ENCODE peak calls at places on chromosomes 6 and 20, in seven cellular contexts. One of them, this sample, is unnamed.

GRCh38 chr6:131916847-131917246 is 34.3 kb downstream of the CCN2 start:
- DNase-seq in HTR-8/SVneo: no peak
- DNase-seq in cerebellum: no peak
- DNase-seq in NCI-H748 treated with DMSO at 0.1 percent for 48 hours: no peak
- DNase-seq in left kidney: no peak
- DNase-seq in mucosa of gallbladder: no peak
- DNase-seq in AG09319: no peak
- DNase-seq in this sample: no peak

GRCh38 chr6:393391-394221 is 2.1 kb downstream of the IRF4 start:
- DNase-seq in HTR-8/SVneo: no peak
- DNase-seq in AG09319: no peak
- DNase-seq in mucosa of gallbladder: no peak
- DNase-seq in cerebellum: no peak
- DNase-seq in NCI-H748 treated with DMSO at 0.1 percent for 48 hours: no peak
- DNase-seq in left kidney: no peak
- DNase-seq in this sample: no peak

GRCh38 chr20:57609842-57610167 is 10.4 kb downstream of the ZBP1 start:
- DNase-seq in NCI-H748 treated with DMSO at 0.1 percent for 48 hours: no peak
- DNase-seq in HTR-8/SVneo: no peak
- DNase-seq in cerebellum: no peak
- DNase-seq in AG09319: no peak
- DNase-seq in mucosa of gallbladder: no peak
- DNase-seq in left kidney: no peak
- DNase-seq in this sample: no peak

GRCh38 chr20:33636776-33637175 is 25.4 kb upstream of the C20orf144 start:
- DNase-seq in NCI-H748 treated with DMSO at 0.1 percent for 48 hours: no peak
- DNase-seq in HTR-8/SVneo: no peak
- DNase-seq in left kidney: no peak
- DNase-seq in mucosa of gallbladder: no peak
- DNase-seq in AG09319: no peak
- DNase-seq in cerebellum: no peak
- DNase-seq in this sample: peak; percentile 8

GRCh38 chr6:168099201-168100010 is 20.4 kb upstream of the FRMD1 start:
- DNase-seq in HTR-8/SVneo: no peak
- DNase-seq in cerebellum: no peak
- DNase-seq in left kidney: peak; percentile 77
- DNase-seq in AG09319: no peak
- DNase-seq in mucosa of gallbladder: no peak
- DNase-seq in NCI-H748 treated with DMSO at 0.1 percent for 48 hours: no peak
- DNase-seq in this sample: peak; percentile 65

GRCh38 chr6:45132683-45133294 is 195.3 kb upstream of the RUNX2 start:
- DNase-seq in mucosa of gallbladder: no peak
- DNase-seq in NCI-H748 treated with DMSO at 0.1 percent for 48 hours: no peak
- DNase-seq in AG09319: no peak
- DNase-seq in HTR-8/SVneo: no peak
- DNase-seq in left kidney: no peak
- DNase-seq in cerebellum: no peak
- DNase-seq in this sample: no peak

GRCh38 chr6:44569931-44570385 is 182.5 kb downstream of the CDC5L start:
- DNase-seq in mucosa of gallbladder: peak; percentile 30
- DNase-seq in AG09319: no peak
- DNase-seq in NCI-H748 treated with DMSO at 0.1 percent for 48 hours: no peak
- DNase-seq in left kidney: peak; percentile 59
- DNase-seq in cerebellum: peak; percentile 44
- DNase-seq in HTR-8/SVneo: no peak
- DNase-seq in this sample: peak; percentile 35

GRCh38 chr6:149963212-149963461 is 606 bp upstream of the ULBP1 start:
- DNase-seq in mucosa of gallbladder: no peak
- DNase-seq in HTR-8/SVneo: peak; percentile 56
- DNase-seq in cerebellum: peak; percentile 34
- DNase-seq in AG09319: no peak
- DNase-seq in NCI-H748 treated with DMSO at 0.1 percent for 48 hours: peak; percentile 55
- DNase-seq in left kidney: peak; percentile 32
- DNase-seq in this sample: peak; percentile 60

GRCh38 chr6:11217360-11218076 is 14.9 kb downstream of the NEDD9 start:
- DNase-seq in mucosa of gallbladder: peak; percentile 75
- DNase-seq in left kidney: peak; percentile 78
- DNase-seq in AG09319: no peak
- DNase-seq in NCI-H748 treated with DMSO at 0.1 percent for 48 hours: no peak
- DNase-seq in HTR-8/SVneo: no peak
- DNase-seq in cerebellum: no peak
- DNase-seq in this sample: no peak

GRCh38 chr20:34708621-34709043 is 4.5 kb downstream of the TP53INP2 start:
- DNase-seq in cerebellum: no peak
- DNase-seq in mucosa of gallbladder: peak; percentile 34
- DNase-seq in NCI-H748 treated with DMSO at 0.1 percent for 48 hours: peak; percentile 47
- DNase-seq in left kidney: peak; percentile 72
- DNase-seq in AG09319: no peak
- DNase-seq in HTR-8/SVneo: no peak
- DNase-seq in this sample: peak; percentile 64

GRCh38 chr6:36204068-36204753 is 7.7 kb downstream of the BRPF3 start:
- DNase-seq in NCI-H748 treated with DMSO at 0.1 percent for 48 hours: no peak
- DNase-seq in mucosa of gallbladder: no peak
- DNase-seq in AG09319: no peak
- DNase-seq in HTR-8/SVneo: no peak
- DNase-seq in cerebellum: no peak
- DNase-seq in left kidney: no peak
- DNase-seq in this sample: no peak

GRCh38 chr6:72787521-72788031 is 165.7 kb downstream of the KCNQ5 start:
- DNase-seq in cerebellum: no peak
- DNase-seq in HTR-8/SVneo: peak; percentile 65
- DNase-seq in AG09319: peak; percentile 99
- DNase-seq in mucosa of gallbladder: no peak
- DNase-seq in NCI-H748 treated with DMSO at 0.1 percent for 48 hours: no peak
- DNase-seq in left kidney: peak; percentile 66
- DNase-seq in this sample: peak; percentile 46

GRCh38 chr20:9686001-9686400 is 152.9 kb downstream of the PAK5 start:
- DNase-seq in NCI-H748 treated with DMSO at 0.1 percent for 48 hours: no peak
- DNase-seq in AG09319: no peak
- DNase-seq in mucosa of gallbladder: no peak
- DNase-seq in cerebellum: peak; percentile 47
- DNase-seq in HTR-8/SVneo: no peak
- DNase-seq in left kidney: no peak
- DNase-seq in this sample: no peak

GRCh38 chr20:47455133-47456040 is 46.3 kb upstream of the NCOA3 start:
- DNase-seq in AG09319: no peak
- DNase-seq in HTR-8/SVneo: no peak
- DNase-seq in left kidney: no peak
- DNase-seq in cerebellum: no peak
- DNase-seq in mucosa of gallbladder: no peak
- DNase-seq in NCI-H748 treated with DMSO at 0.1 percent for 48 hours: no peak
- DNase-seq in this sample: no peak

GRCh38 chr6:143394351-143394750 is 56.1 kb downstream of the ADAT2 start:
- DNase-seq in cerebellum: no peak
- DNase-seq in mucosa of gallbladder: no peak
- DNase-seq in HTR-8/SVneo: no peak
- DNase-seq in left kidney: no peak
- DNase-seq in NCI-H748 treated with DMSO at 0.1 percent for 48 hours: no peak
- DNase-seq in AG09319: no peak
- DNase-seq in this sample: no peak

GRCh38 chr20:8535403-8536003 is 403.4 kb downstream of the PLCB1 start:
- DNase-seq in AG09319: no peak
- DNase-seq in HTR-8/SVneo: no peak
- DNase-seq in cerebellum: no peak
- DNase-seq in NCI-H748 treated with DMSO at 0.1 percent for 48 hours: peak; percentile 22
- DNase-seq in left kidney: no peak
- DNase-seq in mucosa of gallbladder: no peak
- DNase-seq in this sample: no peak

GRCh38 chr6:25122001-25122400 is 157.2 kb upstream of the CARMIL1 start:
- DNase-seq in HTR-8/SVneo: peak; percentile 26
- DNase-seq in mucosa of gallbladder: no peak
- DNase-seq in NCI-H748 treated with DMSO at 0.1 percent for 48 hours: peak; percentile 58
- DNase-seq in left kidney: peak; percentile 35
- DNase-seq in cerebellum: no peak
- DNase-seq in AG09319: no peak
- DNase-seq in this sample: no peak

GRCh38 chr6:165707067-165707853 is 44.2 kb upstream of the PDE10A start:
- DNase-seq in mucosa of gallbladder: no peak
- DNase-seq in NCI-H748 treated with DMSO at 0.1 percent for 48 hours: no peak
- DNase-seq in cerebellum: no peak
- DNase-seq in AG09319: no peak
- DNase-seq in HTR-8/SVneo: no peak
- DNase-seq in left kidney: no peak
- DNase-seq in this sample: no peak

GRCh38 chr6:66568271-66568670 is 861.2 kb upstream of the EYS start:
- DNase-seq in left kidney: no peak
- DNase-seq in AG09319: no peak
- DNase-seq in HTR-8/SVneo: no peak
- DNase-seq in cerebellum: no peak
- DNase-seq in mucosa of gallbladder: no peak
- DNase-seq in NCI-H748 treated with DMSO at 0.1 percent for 48 hours: no peak
- DNase-seq in this sample: peak; percentile 43

GRCh38 chr6:126797981-126798380 is 320.5 kb upstream of the RSPO3 start:
- DNase-seq in mucosa of gallbladder: no peak
- DNase-seq in HTR-8/SVneo: no peak
- DNase-seq in left kidney: no peak
- DNase-seq in NCI-H748 treated with DMSO at 0.1 percent for 48 hours: no peak
- DNase-seq in cerebellum: no peak
- DNase-seq in AG09319: no peak
- DNase-seq in this sample: no peak

GRCh38 chr6:21895591-21895990 is 302.0 kb downstream of the SOX4 start:
- DNase-seq in mucosa of gallbladder: no peak
- DNase-seq in cerebellum: no peak
- DNase-seq in NCI-H748 treated with DMSO at 0.1 percent for 48 hours: no peak
- DNase-seq in AG09319: no peak
- DNase-seq in HTR-8/SVneo: no peak
- DNase-seq in left kidney: no peak
- DNase-seq in this sample: no peak

GRCh38 chr6:26273673-26274595 is 91.1 kb upstream of the BTN3A2 start:
- DNase-seq in AG09319: no peak
- DNase-seq in left kidney: peak; percentile 43
- DNase-seq in cerebellum: peak; percentile 7
- DNase-seq in HTR-8/SVneo: no peak
- DNase-seq in NCI-H748 treated with DMSO at 0.1 percent for 48 hours: peak; percentile 60
- DNase-seq in mucosa of gallbladder: no peak
- DNase-seq in this sample: no peak